ENCODE peak calls at places on chromosomes 5 and 9, in eight cellular contexts. O is RWPE1, J is left lung, K is OCI-LY7, G is heart right ventricle, B is A549, C is cardiac muscle cell, L is fibroblast of lung. P is an unnamed sample.
A peak's percentile ranks its signal among the peaks of the same experiment; 100 is the strongest.

GRCh38 chr5:134139891-134140469 is 25.5 kb downstream of the TCF7 start:
- DNase-seq in B (no peak), J (peak; percentile 6), O (no peak), K (no peak), G (no peak), C (no peak), L (no peak), P (peak; percentile 38)

GRCh38 chr9:108296056-108296455 is 559.7 kb downstream of the ACTL7B start:
- DNase-seq in O (peak; percentile 58), C (peak; percentile 40), J (no peak), K (no peak), G (no peak), L (peak; percentile 71), B (no peak), P (no peak)

GRCh38 chr5:72268753-72269410 is 51.2 kb downstream of the MRPS27 start:
- DNase-seq in K (peak; percentile 62), J (peak; percentile 40), B (no peak), L (peak; percentile 48), G (peak; percentile 19), C (peak; percentile 66), O (peak; percentile 41), P (no peak)

GRCh38 chr9:135941288-135941995 is 19.7 kb downstream of the UBAC1 start:
- DNase-seq in C (no peak), K (no peak), O (no peak), J (no peak), G (peak; percentile 40), B (no peak), L (no peak), P (no peak)

GRCh38 chr9:27489087-27489876 is 34.8 kb upstream of the IFNK start:
- DNase-seq in B (no peak), O (no peak), J (no peak), L (no peak), C (no peak), G (no peak), K (no peak), P (no peak)

GRCh38 chr5:34706084-34706483 is 50.0 kb downstream of the RAI14 start:
- DNase-seq in B (no peak), L (no peak), C (no peak), J (no peak), G (no peak), O (no peak), K (no peak), P (no peak)

GRCh38 chr5:157948738-157949410 is 89.9 kb upstream of the CLINT1 start:
- DNase-seq in L (peak; percentile 93), C (peak; percentile 95), B (peak; percentile 71), J (peak; percentile 88), G (peak; percentile 93), O (peak; percentile 89), K (peak; percentile 93), P (peak; percentile 91)

GRCh38 chr9:130429407-130429806 is 15.4 kb upstream of the ASS1 start:
- DNase-seq in B (no peak), J (no peak), L (no peak), C (no peak), G (no peak), K (no peak), O (no peak), P (no peak)

GRCh38 chr5:78666041-78666444 is 17.5 kb upstream of the LHFPL2 start:
- DNase-seq in O (no peak), J (no peak), B (no peak), K (no peak), C (no peak), L (peak; percentile 58), G (no peak), P (no peak)

GRCh38 chr9:133934512-133935221 is 57.5 kb downstream of the VAV2 start:
- DNase-seq in G (peak; percentile 35), K (no peak), C (peak; percentile 77), L (no peak), J (no peak), B (no peak), O (no peak), P (no peak)

GRCh38 chr5:77138981-77139380 is 51.9 kb upstream of the ZBED3 start:
- DNase-seq in K (no peak), L (peak; percentile 87), C (peak; percentile 91), B (no peak), G (no peak), J (no peak), O (no peak), P (no peak)

GRCh38 chr5:84242286-84242685 is 142.4 kb downstream of the EDIL3 start:
- DNase-seq in C (peak; percentile 84), L (peak; percentile 47), B (no peak), K (no peak), G (no peak), J (no peak), O (no peak), P (peak; percentile 73)

GRCh38 chr9:113573959-113574352 is 110.4 kb downstream of the RGS3 start:
- DNase-seq in G (no peak), L (no peak), J (no peak), C (no peak), B (no peak), K (no peak), O (no peak), P (no peak)

GRCh38 chr5:141515141-141515540 is 26.3 kb downstream of the PCDHGC5 start:
- DNase-seq in J (no peak), K (no peak), L (no peak), C (no peak), O (no peak), B (no peak), G (no peak), P (no peak)

GRCh38 chr9:121844090-121844489 is 192.7 kb downstream of the DAB2IP start:
- DNase-seq in J (no peak), G (no peak), K (no peak), L (no peak), O (no peak), B (no peak), C (peak; percentile 24), P (no peak)

GRCh38 chr9:73736266-73736665 is 584.6 kb downstream of the ANXA1 start:
- DNase-seq in L (no peak), K (no peak), C (peak; percentile 2), O (no peak), G (no peak), B (no peak), J (no peak), P (no peak)

GRCh38 chr9:35506359-35506758 is 16.4 kb downstream of the RUSC2 start:
- DNase-seq in B (no peak), K (no peak), O (no peak), C (no peak), G (no peak), J (no peak), L (no peak), P (no peak)

GRCh38 chr5:35003018-35003957 is 44.5 kb downstream of the AGXT2 start:
- DNase-seq in K (peak; percentile 65), G (peak; percentile 24), L (peak; percentile 59), B (peak; percentile 66), O (peak; percentile 67), C (peak; percentile 66), J (peak; percentile 38), P (no peak)

GRCh38 chr5:132486318-132487094 is 4.1 kb downstream of the IRF1 start:
- DNase-seq in J (no peak), O (no peak), C (no peak), K (no peak), L (no peak), G (no peak), B (no peak), P (peak; percentile 69)

GRCh38 chr5:17359451-17359965 is 138.5 kb upstream of the TAF11L2 start:
- DNase-seq in B (no peak), O (no peak), G (no peak), L (peak; percentile 43), J (peak; percentile 36), K (no peak), C (peak; percentile 56), P (no peak)

GRCh38 chr5:150036513-150036912 is 36.0 kb downstream of the HMGXB3 start:
- DNase-seq in K (no peak), G (peak; percentile 36), O (peak; percentile 98), C (peak; percentile 93), L (peak; percentile 91), J (no peak), B (peak; percentile 58), P (no peak)

GRCh38 chr5:72598461-72599433 is 91.5 kb upstream of the ZNF366 start:
- DNase-seq in J (no peak), C (peak; percentile 93), K (peak; percentile 1), O (no peak), B (no peak), L (peak; percentile 44), G (no peak), P (no peak)

GRCh38 chr9:105385372-105385985 is 62.4 kb upstream of the FSD1L start:
- DNase-seq in L (no peak), J (no peak), C (peak; percentile 48), G (peak; percentile 6), B (no peak), O (peak; percentile 66), K (peak; percentile 59), P (no peak)

GRCh38 chr9:131668439-131669233 is 71.2 kb downstream of the RAPGEF1 start:
- DNase-seq in L (peak; percentile 79), G (no peak), C (peak; percentile 35), B (no peak), K (peak; percentile 61), J (no peak), O (peak; percentile 43), P (no peak)

GRCh38 chr9:71783120-71783523 is 14.8 kb upstream of the CEMIP2 start:
- DNase-seq in J (peak; percentile 46), L (no peak), B (no peak), C (no peak), G (peak; percentile 6), K (peak; percentile 75), O (no peak), P (no peak)

GRCh38 chr5:93598997-93599371 is 16.0 kb downstream of the NR2F1 start:
- DNase-seq in K (no peak), J (no peak), L (no peak), B (no peak), G (no peak), O (no peak), C (no peak), P (no peak)
- H3K27ac ChIP-seq in K (no peak overlapping the region), J (no peak overlapping the region), L (peak overlapping the region; percentile 91), B (no peak overlapping the region), G (no peak overlapping the region), O (no peak overlapping the region), C (no peak overlapping the region), P (no peak overlapping the region)

GRCh38 chr5:42804717-42805339 is 6.9 kb downstream of the SELENOP start:
- DNase-seq in G (no peak), O (no peak), K (no peak), L (no peak), C (no peak), B (no peak), J (no peak), P (no peak)
- TF ChIP-seq CTCF in G (no peak), O (no peak), K (no peak), L (no peak), C (no peak), B (no peak), J (no peak), P (no peak)

GRCh38 chr5:145978672-145979071 is 42.3 kb downstream of the SH3RF2 start:
- DNase-seq in O (no peak), J (no peak), K (no peak), B (no peak), G (peak; percentile 18), C (peak; percentile 45), L (no peak), P (no peak)
- H3K27ac ChIP-seq in O (no peak overlapping the region), J (no peak overlapping the region), K (no peak overlapping the region), B (peak overlapping the region; percentile 85), G (peak overlapping the region; percentile 22), C (peak overlapping the region; percentile 87), L (no peak overlapping the region), P (no peak overlapping the region)

DNA sequence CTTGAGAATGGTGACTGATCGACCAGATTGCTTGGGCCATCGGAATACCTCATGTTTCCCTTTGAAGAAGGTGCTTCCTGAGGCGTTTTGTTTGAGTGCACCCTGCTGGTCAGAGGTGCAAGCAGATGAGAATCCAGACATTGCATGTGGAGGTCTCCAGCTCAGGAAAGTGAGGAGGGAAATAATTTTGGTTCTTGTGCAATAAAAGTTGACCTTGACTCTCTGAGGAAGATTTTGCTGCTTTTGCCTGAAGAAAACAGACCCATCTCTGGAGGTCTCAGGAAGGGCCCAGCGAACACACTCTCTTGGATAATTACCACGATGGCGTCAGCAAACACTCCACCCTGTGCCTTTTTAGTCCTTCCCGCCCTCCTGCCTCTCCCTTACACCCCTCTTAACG is 69.7 kb downstream of the GRAMD2B start:
- DNase-seq in G (no peak), J (no peak), K (no peak), L (peak; percentile 50), O (no peak), B (no peak), C (peak; percentile 46), P (no peak)
- TF ChIP-seq CTCF in G (peak; percentile 39), J (no peak), K (peak; percentile 44), L (no peak), O (no peak), B (peak; percentile 22), C (peak; percentile 45), P (no peak)